ENCODE peak calls at places on chromosomes 7 and 10, in eight cellular contexts. O, Y, P, R, W, S, I and D are unnamed samples.

GRCh38 chr10:131770946-131771633 is 129.7 kb upstream of the PPP2R2D start:
- DNase-seq in O (no peak), Y (no peak), P (no peak), R (no peak), W (no peak), S (no peak), I (no peak), D (no peak)

GRCh38 chr10:71337219-71337625 is 18.2 kb downstream of the SLC29A3 start:
- DNase-seq in O (no peak), Y (no peak), P (no peak), R (no peak), W (no peak), S (no peak), I (no peak), D (no peak)

GRCh38 chr10:84191106-84191505 is 3.2 kb upstream of the CDHR1 start:
- DNase-seq in O (no peak), Y (no peak), P (no peak), R (no peak), W (no peak), S (no peak), I (no peak), D (no peak)

GRCh38 chr7:83032195-83032594 is 130.5 kb downstream of the PCLO start:
- DNase-seq in O (no peak), Y (no peak), P (no peak), R (no peak), W (no peak), S (no peak), I (no peak), D (no peak)

GRCh38 chr7:132601783-132602182 is 25.5 kb upstream of the PLXNA4 start:
- DNase-seq in O (no peak), Y (no peak), P (no peak), R (no peak), W (no peak), S (no peak), I (no peak), D (no peak)

GRCh38 chr7:27948856-27949255 is 208.9 kb downstream of the TAX1BP1 start:
- DNase-seq in O (no peak), Y (no peak), P (no peak), R (no peak), W (no peak), S (no peak), I (no peak), D (no peak)

GRCh38 chr10:93458821-93459257 is 23.3 kb downstream of the MYOF start:
- DNase-seq in O (peak; percentile 99), Y (peak; percentile 64), P (peak; percentile 100), R (peak; percentile 100), W (peak; percentile 71), S (no peak), I (peak; percentile 97), D (peak; percentile 98)

GRCh38 chr10:77744249-77744648 is 106.6 kb upstream of the KCNMA1 start:
- DNase-seq in O (no peak), Y (no peak), P (no peak), R (no peak), W (no peak), S (no peak), I (peak; percentile 73), D (no peak)

GRCh38 chr7:145919712-145920111 is 196.9 kb upstream of the CNTNAP2 start:
- DNase-seq in O (no peak), Y (no peak), P (no peak), R (no peak), W (no peak), S (no peak), I (no peak), D (no peak)

GRCh38 chr7:79912213-79912633 is 222.4 kb upstream of the GNAI1 start:
- DNase-seq in O (no peak), Y (no peak), P (no peak), R (no peak), W (no peak), S (no peak), I (no peak), D (no peak)
- H3K36me3 ChIP-seq in O (no peaks in the 10 kb centered on the region), Y (no peaks in the 10 kb centered on the region), P (no peaks in the 10 kb centered on the region), R (no peaks in the 10 kb centered on the region), W (no peaks in the 10 kb centered on the region), S (no peaks in the 10 kb centered on the region), I (no peaks in the 10 kb centered on the region), D (no peaks in the 10 kb centered on the region)

DNA sequence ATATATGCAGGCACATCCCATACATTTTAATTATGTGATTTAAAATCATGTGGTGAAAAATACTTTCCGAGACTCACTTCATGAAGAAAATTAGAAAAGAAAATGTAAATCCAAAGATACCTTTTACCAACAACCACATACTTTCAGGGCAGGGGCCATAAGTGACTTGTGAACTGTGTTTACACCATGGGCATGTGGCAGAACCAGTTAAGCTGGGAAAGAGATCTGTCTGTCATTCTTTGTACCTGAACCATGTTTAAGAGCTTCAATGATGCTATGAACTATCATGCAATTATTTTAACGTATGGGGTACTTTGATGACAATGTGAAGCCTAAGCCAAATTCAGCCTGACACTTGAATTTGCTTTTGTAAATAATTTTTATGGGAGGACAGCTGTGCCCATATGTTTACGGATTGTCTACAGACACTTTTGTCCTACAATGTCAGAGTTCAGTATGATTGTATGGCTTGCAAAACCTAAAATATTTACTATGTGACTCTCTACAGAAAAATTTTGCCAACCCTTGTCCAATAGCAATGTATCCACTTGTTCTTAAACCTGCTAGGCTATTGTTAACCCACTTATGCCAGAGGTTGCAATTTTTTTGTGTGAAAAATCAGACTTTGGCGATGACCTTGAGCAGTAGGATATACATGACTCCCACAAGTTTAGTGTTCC is 654.6 kb downstream of the TNS3 start:
- DNase-seq in O (no peak), Y (no peak), P (no peak), R (no peak), W (no peak), S (no peak), I (no peak), D (no peak)
- H3K36me3 ChIP-seq in O (no peaks in the 10 kb centered on the region), Y (no peaks in the 10 kb centered on the region), P (no peaks in the 10 kb centered on the region), R (no peaks in the 10 kb centered on the region), W (no peaks in the 10 kb centered on the region), S (no peaks in the 10 kb centered on the region), I (no peaks in the 10 kb centered on the region), D (no peaks in the 10 kb centered on the region)

DNA sequence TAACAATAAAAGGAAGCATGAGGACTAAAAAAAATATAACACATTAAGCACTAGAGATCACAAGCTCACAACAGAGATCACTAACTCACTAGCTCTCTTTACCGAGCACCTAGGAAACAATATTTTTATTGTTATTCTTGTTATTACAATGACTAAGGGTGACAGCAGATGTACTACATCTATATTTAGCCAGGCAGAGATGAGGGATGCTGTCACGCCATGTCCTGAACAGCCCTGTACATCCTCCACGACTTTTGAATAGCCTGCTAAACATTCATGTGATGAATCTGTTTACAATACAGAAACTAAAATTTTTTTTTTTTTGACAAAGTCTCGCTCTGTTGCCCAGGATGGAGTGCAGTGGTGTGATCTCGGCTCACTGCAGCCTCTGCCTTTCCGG is 22.7 kb downstream of the FAM133B start:
- DNase-seq in O (no peak), Y (no peak), P (peak; percentile 59), R (peak; percentile 95), W (no peak), S (no peak), I (peak; percentile 91), D (no peak)
- H3K36me3 ChIP-seq in O (peaks cover 2% of the 10 kb centered on the region), Y (no peaks in the 10 kb centered on the region), P (peaks cover 14% of the 10 kb centered on the region), R (peaks cover 31% of the 10 kb centered on the region), W (peaks cover 99% of the 10 kb centered on the region), S (peaks cover 70% of the 10 kb centered on the region), I (peaks cover 40% of the 10 kb centered on the region), D (peaks cover 33% of the 10 kb centered on the region)

GRCh38 chr7:141575164-141575563 is 24.0 kb downstream of the AGK start:
- DNase-seq in O (no peak), Y (no peak), P (peak; percentile 18), R (no peak), W (no peak), S (no peak), I (no peak), D (no peak)

GRCh38 chr7:141575654-141576448 is 24.6 kb downstream of the AGK start:
- DNase-seq in O (no peak), Y (no peak), P (peak; percentile 64), R (no peak), W (no peak), S (no peak), I (no peak), D (no peak)

GRCh38 chr7:141571059-141571458 is 19.8 kb downstream of the AGK start:
- DNase-seq in O (no peak), Y (no peak), P (no peak), R (no peak), W (no peak), S (no peak), I (no peak), D (no peak)

GRCh38 chr7:141572175-141572574 is 21.0 kb downstream of the AGK start:
- DNase-seq in O (no peak), Y (no peak), P (no peak), R (no peak), W (no peak), S (no peak), I (no peak), D (no peak)

GRCh38 chr7:141573511-141573910 is 22.3 kb downstream of the AGK start:
- DNase-seq in O (no peak), Y (no peak), P (no peak), R (no peak), W (no peak), S (no peak), I (no peak), D (no peak)
- H3K36me3 ChIP-seq in O (no peaks in the 10 kb centered on the region), Y (no peaks in the 10 kb centered on the region), P (peaks cover 3% of the 10 kb centered on the region), R (no peaks in the 10 kb centered on the region), W (no peaks in the 10 kb centered on the region), S (peaks cover 22% of the 10 kb centered on the region), I (peaks cover 5% of the 10 kb centered on the region), D (peaks cover 11% of the 10 kb centered on the region)

GRCh38 chr7:36404639-36405408 is 15.2 kb downstream of the ANLN start:
- DNase-seq in O (no peak), Y (no peak), P (no peak), R (no peak), W (no peak), S (no peak), I (no peak), D (no peak)
- H3K36me3 ChIP-seq in O (peaks cover 6% of the 10 kb centered on the region), Y (no peaks in the 10 kb centered on the region), P (peaks cover 8% of the 10 kb centered on the region), R (no peaks in the 10 kb centered on the region), W (no peaks in the 10 kb centered on the region), S (no peaks in the 10 kb centered on the region), I (peaks cover 45% of the 10 kb centered on the region), D (peaks cover 88% of the 10 kb centered on the region)

DNA sequence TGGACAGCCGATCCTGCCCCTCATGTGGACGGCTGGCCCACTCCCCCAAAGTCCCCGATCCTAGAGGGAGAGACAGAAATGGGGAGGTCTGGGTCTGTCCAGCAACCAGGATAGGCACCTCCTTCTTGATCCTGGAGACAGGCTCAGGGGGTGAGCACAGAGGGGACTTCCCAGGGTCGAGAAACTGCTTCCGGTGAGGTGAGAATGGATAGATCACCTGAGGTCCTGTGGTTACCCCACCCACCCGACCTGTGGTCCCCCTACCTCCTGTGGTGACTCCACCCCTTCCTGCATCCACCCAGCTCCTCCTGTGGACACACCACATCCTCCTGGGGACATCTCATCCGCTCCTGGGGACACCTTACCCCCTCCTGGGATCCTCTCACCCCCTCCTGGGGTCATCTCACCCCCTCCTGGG is 27.4 kb upstream of the RASGEF1A start:
- DNase-seq in O (no peak), Y (no peak), P (no peak), R (no peak), W (no peak), S (peak; percentile 44), I (no peak), D (no peak)
- H3K36me3 ChIP-seq in O (no peaks in the 10 kb centered on the region), Y (no peaks in the 10 kb centered on the region), P (no peaks in the 10 kb centered on the region), R (no peaks in the 10 kb centered on the region), W (no peaks in the 10 kb centered on the region), S (no peaks in the 10 kb centered on the region), I (no peaks in the 10 kb centered on the region), D (no peaks in the 10 kb centered on the region)